ENCODE peak calls at places on chromosomes 6 and 20, in ten cellular contexts. M is head of caudate nucleus; K is non-pigmented ciliary epithelial cell; O is sciatic nerve; X is amniotic stem cell; T is CD8-positive, alpha-beta T cell; U is omental fat pad; A is GM04503; H is Right ventricle myocardium superior; R is activated T-helper 1 cell treated with Interleukin-2 at 50 U/mL for 16 hours. E is an unnamed sample.
A peak's percentile ranks its signal among the peaks of the same experiment; 100 is the strongest.

GRCh38 chr6:164010446-164011071 is 596.0 kb downstream of the QKI start:
- DNase-seq in H (peak; percentile 55), M (peak; percentile 25), R (no peak), K (no peak), T (no peak), U (no peak), A (no peak), O (no peak), X (no peak), E (no peak)

GRCh38 chr6:124567401-124567800 is 394.8 kb upstream of the RNF217 start:
- DNase-seq in X (no peak), M (no peak), U (no peak), T (no peak), A (no peak), O (no peak), K (no peak), H (no peak), R (no peak), E (no peak)

GRCh38 chr20:63778034-63778752 is 38.6 kb downstream of the SLC2A4RG start:
- DNase-seq in U (no peak), R (no peak), H (no peak), T (no peak), K (no peak), M (no peak), O (no peak), A (no peak), X (no peak), E (no peak)

GRCh38 chr20:19890358-19891117 is 126.6 kb upstream of the NAA20 start:
- DNase-seq in R (no peak), M (no peak), A (no peak), O (no peak), H (no peak), X (no peak), K (no peak), U (no peak), T (no peak), E (no peak)

GRCh38 chr6:20069130-20069529 is 143.1 kb downstream of the MBOAT1 start:
- DNase-seq in R (no peak), T (no peak), M (no peak), O (no peak), H (no peak), A (no peak), U (no peak), X (no peak), K (no peak), E (no peak)

GRCh38 chr20:52539891-52540290 is 348.3 kb upstream of the ZFP64 start:
- DNase-seq in A (no peak), H (no peak), K (no peak), R (no peak), O (no peak), X (no peak), U (no peak), M (no peak), T (no peak), E (no peak)

GRCh38 chr6:20238688-20239587 is 26.7 kb upstream of the MBOAT1 start:
- DNase-seq in O (no peak), H (no peak), T (no peak), K (no peak), R (no peak), A (no peak), X (no peak), M (no peak), U (no peak), E (no peak)

GRCh38 chr6:291148-291696 is 1.1 kb upstream of the DUSP22 start:
- DNase-seq in M (no peak), R (no peak), H (no peak), A (no peak), T (peak; percentile 32), O (no peak), U (no peak), X (no peak), K (no peak), E (no peak)

GRCh38 chr6:20661721-20662120 is 127.5 kb downstream of the CDKAL1 start:
- DNase-seq in X (no peak), T (no peak), A (no peak), U (no peak), R (no peak), H (no peak), K (peak; percentile 26), M (no peak), O (no peak), E (no peak)

GRCh38 chr6:135324531-135324930 is 143.4 kb downstream of the MYB start:
- DNase-seq in U (no peak), K (no peak), H (no peak), R (no peak), M (no peak), T (no peak), O (no peak), A (no peak), X (no peak), E (no peak)

GRCh38 chr6:36350082-36350481 is 13.4 kb upstream of the BNIP5 start:
- DNase-seq in X (no peak), H (no peak), R (no peak), K (no peak), A (no peak), T (no peak), M (no peak), U (no peak), O (no peak), E (no peak)

GRCh38 chr6:26475823-26476729 is 18.3 kb downstream of the BTN2A1 start:
- DNase-seq in U (no peak), X (no peak), H (no peak), O (no peak), A (no peak), K (no peak), M (no peak), R (no peak), T (no peak), E (no peak)

E was measured in mucosa of gallbladder.